ENCODE peak calls at places on chromosomes 11 and 22, in ten cellular contexts. A is psoas muscle; I is NCI-H187 treated with DMSO at 0.1 percent for 48 hours; E is activated CD4-positive, alpha-beta T cell treated with anti-CD3 and anti-CD28 coated beads for 24 hours; U is posterior cingulate gyrus; L is iris pigment epithelial cell; H is myocyte; F is fibroblast of the conjunctiva; O is activated T-cell treated with anti-CD3 and anti-CD28 coated beads for 1 hour; Q is GM12892. C is an unnamed sample.

GRCh38 chr11:36693139-36693845 is 95.3 kb upstream of the RAG2 start:
- DNase-seq in F (no peak), A (no peak), Q (no peak), U (no peak), E (no peak), L (no peak), O (no peak), H (no peak), I (no peak), C (no peak)

GRCh38 chr11:45449036-45449601 is 163.0 kb upstream of the SYT13 start:
- DNase-seq in Q (no peak), H (no peak), O (no peak), E (no peak), A (no peak), L (no peak), U (peak; percentile 51), F (no peak), I (no peak), C (no peak)

GRCh38 chr11:96055706-96056387 is 131.9 kb upstream of the MTMR2 start:
- DNase-seq in L (peak; percentile 47), O (no peak), F (peak; percentile 36), E (no peak), I (no peak), H (peak; percentile 59), A (no peak), Q (no peak), U (no peak), C (no peak)

GRCh38 chr11:128523616-128524015 is 63.7 kb downstream of the ETS1 start:
- DNase-seq in H (peak; percentile 47), A (no peak), L (no peak), F (no peak), U (no peak), E (no peak), O (no peak), I (no peak), Q (no peak), C (no peak)

GRCh38 chr22:33793464-33793863 is 126.8 kb downstream of the LARGE1 start:
- DNase-seq in E (no peak), Q (no peak), U (no peak), L (no peak), I (no peak), F (no peak), A (no peak), O (no peak), H (no peak), C (no peak)

GRCh38 chr11:19642759-19643158 is 69.9 kb upstream of the NAV2 start:
- DNase-seq in H (no peak), I (no peak), E (no peak), O (no peak), A (no peak), F (no peak), U (no peak), L (no peak), Q (no peak), C (no peak)

GRCh38 chr22:46372686-46373085 is 37.2 kb downstream of the TRMU start:
- DNase-seq in Q (no peak), O (no peak), F (no peak), H (no peak), E (no peak), U (no peak), A (no peak), L (no peak), I (no peak), C (no peak)

GRCh38 chr11:62678770-62679696 is at the start of gene UBXN1:
- DNase-seq in Q (peak; percentile 91), L (peak; percentile 87), U (peak; percentile 86), F (peak; percentile 90), A (peak; percentile 96), E (peak; percentile 78), O (peak; percentile 73), I (peak; percentile 80), H (peak; percentile 92), C (peak; percentile 81)

GRCh38 chr22:35746946-35747703 is 29.5 kb downstream of the APOL5 start:
- DNase-seq in I (no peak), L (peak; percentile 68), H (peak; percentile 39), O (no peak), A (no peak), F (no peak), U (no peak), E (no peak), Q (no peak), C (no peak)

GRCh38 chr11:12914401-12914912 is 94.7 kb upstream of the RASSF10 start:
- DNase-seq in I (peak; percentile 9), A (peak; percentile 93), L (no peak), O (no peak), U (peak; percentile 84), E (peak; percentile 5), H (peak; percentile 98), Q (peak; percentile 22), F (peak; percentile 59), C (no peak)

GRCh38 chr22:24001314-24001713 is 3.9 kb downstream of the GSTT4 start:
- DNase-seq in I (no peak), U (no peak), A (no peak), O (no peak), E (no peak), H (no peak), Q (no peak), L (no peak), F (no peak), C (no peak)

GRCh38 chr22:47376322-47376700 is 613.9 kb downstream of the TBC1D22A start:
- DNase-seq in A (no peak), H (no peak), I (no peak), L (no peak), O (no peak), Q (no peak), E (no peak), F (no peak), U (no peak), C (no peak)

GRCh38 chr11:79076526-79077115 is 364.2 kb downstream of the TENM4 start:
- DNase-seq in H (peak; percentile 8), O (no peak), F (no peak), Q (no peak), L (peak; percentile 54), U (peak; percentile 53), I (no peak), E (no peak), A (no peak), C (no peak)

GRCh38 chr22:19876314-19876940 is 21.8 kb upstream of the GNB1L start:
- DNase-seq in I (no peak), L (no peak), U (peak; percentile 2), H (no peak), E (no peak), Q (no peak), O (no peak), F (no peak), A (peak; percentile 49), C (no peak)